ENCODE peak calls at places on chromosomes 6 and 20, in eight cellular contexts. One of them, this sample, is unnamed.

GRCh38 chr6:18293192-18293904 is 29.0 kb upstream of the DEK start:
- DNase-seq in stomach: no peak
- DNase-seq in right lobe of liver: no peak
- DNase-seq in spleen: no peak
- DNase-seq in heart left ventricle: no peak
- DNase-seq in HepG2: peak
- DNase-seq in IMR-90: peak
- DNase-seq in ovary: no peak
- DNase-seq in this sample: peak

GRCh38 chr6:169918954-169919549 is 167.6 kb downstream of the ERMARD start:
- DNase-seq in right lobe of liver: no peak
- DNase-seq in heart left ventricle: no peak
- DNase-seq in IMR-90: no peak
- DNase-seq in spleen: no peak
- DNase-seq in HepG2: no peak
- DNase-seq in stomach: no peak
- DNase-seq in ovary: no peak
- DNase-seq in this sample: no peak

GRCh38 chr6:159540883-159541282 is 152.2 kb downstream of the SOD2 start:
- DNase-seq in spleen: peak
- DNase-seq in ovary: no peak
- DNase-seq in heart left ventricle: no peak
- DNase-seq in stomach: no peak
- DNase-seq in right lobe of liver: no peak
- DNase-seq in IMR-90: no peak
- DNase-seq in HepG2: no peak
- DNase-seq in this sample: no peak

GRCh38 chr6:46062991-46063390 is 47.3 kb upstream of the CLIC5 start:
- DNase-seq in heart left ventricle: no peak
- DNase-seq in spleen: no peak
- DNase-seq in IMR-90: no peak
- DNase-seq in stomach: no peak
- DNase-seq in HepG2: no peak
- DNase-seq in ovary: no peak
- DNase-seq in right lobe of liver: no peak
- DNase-seq in this sample: no peak

GRCh38 chr6:14883921-14884320 is 361.9 kb upstream of the JARID2 start:
- DNase-seq in right lobe of liver: no peak
- DNase-seq in spleen: no peak
- DNase-seq in ovary: no peak
- DNase-seq in HepG2: no peak
- DNase-seq in IMR-90: peak
- DNase-seq in stomach: no peak
- DNase-seq in heart left ventricle: no peak
- DNase-seq in this sample: no peak

GRCh38 chr6:140043762-140044378 is 669.4 kb upstream of the CITED2 start:
- DNase-seq in IMR-90: peak
- DNase-seq in right lobe of liver: no peak
- DNase-seq in ovary: no peak
- DNase-seq in HepG2: no peak
- DNase-seq in heart left ventricle: no peak
- DNase-seq in spleen: no peak
- DNase-seq in stomach: no peak
- DNase-seq in this sample: no peak

GRCh38 chr6:106906227-106906626 is 68.3 kb downstream of the CD24 start:
- DNase-seq in spleen: no peak
- DNase-seq in IMR-90: no peak
- DNase-seq in heart left ventricle: no peak
- DNase-seq in stomach: no peak
- DNase-seq in ovary: no peak
- DNase-seq in HepG2: no peak
- DNase-seq in right lobe of liver: no peak
- DNase-seq in this sample: no peak

GRCh38 chr20:29689411-29690225 is 1567.8 kb upstream of the DEFB115 start:
- DNase-seq in HepG2: no peak
- DNase-seq in heart left ventricle: peak
- DNase-seq in ovary: no peak
- DNase-seq in IMR-90: no peak
- DNase-seq in right lobe of liver: peak
- DNase-seq in stomach: no peak
- DNase-seq in spleen: no peak
- DNase-seq in this sample: no peak

GRCh38 chr20:44004306-44004915 is 89.8 kb downstream of the TOX2 start:
- DNase-seq in right lobe of liver: no peak
- DNase-seq in heart left ventricle: no peak
- DNase-seq in IMR-90: no peak
- DNase-seq in stomach: no peak
- DNase-seq in HepG2: no peak
- DNase-seq in ovary: no peak
- DNase-seq in spleen: no peak
- DNase-seq in this sample: no peak

GRCh38 chr6:149160943-149161342 is 156.6 kb upstream of the TAB2 start:
- DNase-seq in heart left ventricle: no peak
- DNase-seq in ovary: no peak
- DNase-seq in spleen: no peak
- DNase-seq in HepG2: peak
- DNase-seq in right lobe of liver: no peak
- DNase-seq in stomach: no peak
- DNase-seq in IMR-90: no peak
- DNase-seq in this sample: no peak

GRCh38 chr6:20454201-20454824 is 52.6 kb downstream of the E2F3 start:
- DNase-seq in stomach: no peak
- DNase-seq in HepG2: no peak
- DNase-seq in IMR-90: no peak
- DNase-seq in heart left ventricle: no peak
- DNase-seq in spleen: no peak
- DNase-seq in ovary: no peak
- DNase-seq in right lobe of liver: no peak
- DNase-seq in this sample: no peak

GRCh38 chr20:59776626-59777320 is 156.7 kb downstream of the SYCP2 start:
- DNase-seq in spleen: no peak
- DNase-seq in right lobe of liver: peak
- DNase-seq in IMR-90: no peak
- DNase-seq in HepG2: no peak
- DNase-seq in heart left ventricle: no peak
- DNase-seq in stomach: no peak
- DNase-seq in ovary: no peak
- DNase-seq in this sample: no peak

GRCh38 chr6:100775667-100776066 is 105.5 kb downstream of the ASCC3 start:
- DNase-seq in right lobe of liver: no peak
- DNase-seq in heart left ventricle: no peak
- DNase-seq in stomach: no peak
- DNase-seq in IMR-90: no peak
- DNase-seq in spleen: no peak
- DNase-seq in HepG2: no peak
- DNase-seq in ovary: no peak
- DNase-seq in this sample: no peak

GRCh38 chr6:168045706-168046620 is 33.0 kb downstream of the FRMD1 start:
- DNase-seq in spleen: peak
- DNase-seq in IMR-90: peak
- DNase-seq in ovary: no peak
- DNase-seq in right lobe of liver: no peak
- DNase-seq in heart left ventricle: no peak
- DNase-seq in HepG2: no peak
- DNase-seq in stomach: no peak
- DNase-seq in this sample: no peak

GRCh38 chr6:112156694-112157093 is 69.3 kb downstream of the FAM229B start:
- DNase-seq in stomach: no peak
- DNase-seq in right lobe of liver: no peak
- DNase-seq in IMR-90: peak
- DNase-seq in spleen: no peak
- DNase-seq in ovary: no peak
- DNase-seq in HepG2: no peak
- DNase-seq in heart left ventricle: no peak
- DNase-seq in this sample: no peak

GRCh38 chr6:75850026-75850385 is 101.0 kb downstream of the MYO6 start:
- DNase-seq in stomach: no peak
- DNase-seq in ovary: no peak
- DNase-seq in spleen: no peak
- DNase-seq in HepG2: no peak
- DNase-seq in IMR-90: no peak
- DNase-seq in right lobe of liver: no peak
- DNase-seq in heart left ventricle: no peak
- DNase-seq in this sample: no peak

GRCh38 chr6:11218827-11219826 is 13.3 kb downstream of the NEDD9 start:
- DNase-seq in heart left ventricle: peak
- DNase-seq in right lobe of liver: no peak
- DNase-seq in stomach: no peak
- DNase-seq in HepG2: peak
- DNase-seq in spleen: no peak
- DNase-seq in IMR-90: no peak
- DNase-seq in ovary: no peak
- DNase-seq in this sample: no peak

GRCh38 chr20:1335961-1336698 is 7.2 kb upstream of the SDCBP2 start:
- DNase-seq in heart left ventricle: no peak
- DNase-seq in right lobe of liver: peak
- DNase-seq in HepG2: no peak
- DNase-seq in IMR-90: no peak
- DNase-seq in stomach: no peak
- DNase-seq in spleen: peak
- DNase-seq in ovary: no peak
- DNase-seq in this sample: no peak

DNA sequence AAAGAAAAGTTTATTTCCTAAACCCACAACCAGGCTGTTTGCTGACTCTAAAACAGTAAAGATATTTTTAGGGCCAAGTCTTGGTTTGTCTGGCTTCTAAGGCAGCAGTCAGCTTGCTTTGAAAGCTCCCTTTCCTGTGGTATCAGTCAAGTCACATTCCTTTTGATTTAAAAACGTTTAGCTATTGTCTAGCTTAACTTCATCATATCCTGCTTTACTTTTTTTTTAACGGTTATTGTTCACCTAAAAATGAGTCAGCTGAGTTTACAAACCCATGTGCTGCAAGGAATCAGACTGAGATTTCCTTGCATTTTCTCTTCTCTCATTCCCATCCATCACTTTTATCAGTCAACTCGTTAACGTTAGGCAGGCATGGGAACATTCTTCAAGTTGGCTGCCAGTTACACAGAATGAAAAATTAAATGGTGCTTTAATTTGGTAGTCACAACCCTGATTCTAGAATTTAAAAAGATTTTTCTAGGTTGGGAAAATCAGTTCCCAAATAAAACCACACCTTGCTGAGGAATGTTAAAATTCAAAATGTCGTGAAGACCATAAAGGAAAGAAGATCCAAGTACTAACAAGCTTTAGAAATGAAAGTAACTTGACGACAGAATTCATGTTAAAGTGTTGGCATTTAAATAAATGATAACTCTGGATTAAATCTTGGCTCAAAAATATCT is 45.9 kb downstream of the ELOVL5 start:
- DNase-seq in IMR-90: peak
- DNase-seq in spleen: no peak
- DNase-seq in stomach: no peak
- DNase-seq in ovary: no peak
- DNase-seq in HepG2: peak
- DNase-seq in right lobe of liver: no peak
- DNase-seq in heart left ventricle: peak
- DNase-seq in this sample: peak
- TF ChIP-seq POLR2A in IMR-90: no peak
- TF ChIP-seq POLR2A in spleen: no peak
- TF ChIP-seq POLR2A in stomach: no peak
- TF ChIP-seq POLR2A in ovary: no peak
- TF ChIP-seq POLR2A in HepG2: no peak
- TF ChIP-seq POLR2A in right lobe of liver: no peak
- TF ChIP-seq POLR2A in heart left ventricle: no peak
- TF ChIP-seq POLR2A in this sample: no peak

GRCh38 chr6:36682328-36683144 is 4.0 kb downstream of the CDKN1A start:
- DNase-seq in right lobe of liver: peak
- DNase-seq in ovary: no peak
- DNase-seq in IMR-90: no peak
- DNase-seq in heart left ventricle: peak
- DNase-seq in spleen: peak
- DNase-seq in HepG2: peak
- DNase-seq in stomach: peak
- DNase-seq in this sample: no peak
- TF ChIP-seq POLR2A in right lobe of liver: peak
- TF ChIP-seq POLR2A in ovary: no peak
- TF ChIP-seq POLR2A in IMR-90: peak
- TF ChIP-seq POLR2A in heart left ventricle: no peak
- TF ChIP-seq POLR2A in spleen: no peak
- TF ChIP-seq POLR2A in HepG2: peak
- TF ChIP-seq POLR2A in stomach: no peak
- TF ChIP-seq POLR2A in this sample: no peak

GRCh38 chr6:33571637-33572316 is 8.3 kb downstream of the BAK1 start:
- DNase-seq in spleen: no peak
- DNase-seq in heart left ventricle: no peak
- DNase-seq in ovary: no peak
- DNase-seq in HepG2: no peak
- DNase-seq in right lobe of liver: no peak
- DNase-seq in IMR-90: no peak
- DNase-seq in stomach: no peak
- DNase-seq in this sample: no peak

GRCh38 chr6:33568826-33569570 is 11.1 kb downstream of the BAK1 start:
- DNase-seq in heart left ventricle: no peak
- DNase-seq in IMR-90: no peak
- DNase-seq in spleen: no peak
- DNase-seq in ovary: no peak
- DNase-seq in stomach: no peak
- DNase-seq in HepG2: no peak
- DNase-seq in right lobe of liver: no peak
- DNase-seq in this sample: no peak

GRCh38 chr6:33566182-33567084 is 13.6 kb downstream of the BAK1 start:
- DNase-seq in spleen: no peak
- DNase-seq in ovary: no peak
- DNase-seq in stomach: no peak
- DNase-seq in IMR-90: peak
- DNase-seq in heart left ventricle: no peak
- DNase-seq in right lobe of liver: no peak
- DNase-seq in HepG2: no peak
- DNase-seq in this sample: no peak

GRCh38 chr6:33575211-33575610 is 4.9 kb downstream of the BAK1 start:
- DNase-seq in right lobe of liver: no peak
- DNase-seq in spleen: no peak
- DNase-seq in ovary: no peak
- DNase-seq in stomach: no peak
- DNase-seq in HepG2: no peak
- DNase-seq in IMR-90: no peak
- DNase-seq in heart left ventricle: no peak
- DNase-seq in this sample: no peak

GRCh38 chr6:33570806-33571636 is 9.1 kb downstream of the BAK1 start:
- DNase-seq in ovary: peak
- DNase-seq in stomach: peak
- DNase-seq in spleen: peak
- DNase-seq in HepG2: peak
- DNase-seq in heart left ventricle: peak
- DNase-seq in IMR-90: peak
- DNase-seq in right lobe of liver: peak
- DNase-seq in this sample: peak
- TF ChIP-seq POLR2A in ovary: no peak
- TF ChIP-seq POLR2A in stomach: no peak
- TF ChIP-seq POLR2A in spleen: peak
- TF ChIP-seq POLR2A in HepG2: peak
- TF ChIP-seq POLR2A in heart left ventricle: no peak
- TF ChIP-seq POLR2A in IMR-90: no peak
- TF ChIP-seq POLR2A in right lobe of liver: no peak
- TF ChIP-seq POLR2A in this sample: peak

GRCh38 chr20:63955846-63956663 is at the start of gene UCKL1:
- DNase-seq in IMR-90: peak
- DNase-seq in HepG2: peak
- DNase-seq in heart left ventricle: peak
- DNase-seq in stomach: peak
- DNase-seq in ovary: peak
- DNase-seq in right lobe of liver: peak
- DNase-seq in spleen: peak
- DNase-seq in this sample: peak
- TF ChIP-seq POLR2A in IMR-90: peak
- TF ChIP-seq POLR2A in HepG2: peak
- TF ChIP-seq POLR2A in heart left ventricle: peak
- TF ChIP-seq POLR2A in stomach: no peak
- TF ChIP-seq POLR2A in ovary: peak
- TF ChIP-seq POLR2A in right lobe of liver: peak
- TF ChIP-seq POLR2A in spleen: peak
- TF ChIP-seq POLR2A in this sample: peak